ENCODE peak calls at places on chromosome 7, in ten cellular contexts. U is psoas muscle; O is astrocyte of the spinal cord; F is SIG-M5; H is effector CD4-positive, alpha-beta T cell; M is fibroblast of pulmonary artery; P is AG04449; Y is GM03348; V is epithelial cell of proximal tubule; R is activated naive CD8-positive, alpha-beta T cell treated with anti-CD3 and anti-CD28 coated beads, Interleukin-2, amount 50 U/mL, for 24 hours. W is an unnamed sample.

GRCh38 chr7:26423436-26423835 is 131.8 kb downstream of the SNX10 start:
- DNase-seq in U (no peak), O (no peak), F (no peak), H (no peak), M (no peak), P (no peak), Y (no peak), V (no peak), R (no peak), W (no peak)

GRCh38 chr7:37448637-37449331 is at the start of gene ELMO1:
- DNase-seq in U (peak; percentile 84), O (peak; percentile 22), F (peak; percentile 68), H (peak; percentile 65), M (peak; percentile 44), P (no peak), Y (peak; percentile 74), V (no peak), R (peak; percentile 76), W (peak; percentile 62)

GRCh38 chr7:66206116-66206908 is 1.2 kb downstream of the TPST1 start:
- DNase-seq in U (no peak), O (no peak), F (no peak), H (no peak), M (no peak), P (no peak), Y (peak; percentile 30), V (no peak), R (no peak), W (no peak)

GRCh38 chr7:1662101-1662500 is 8.0 kb upstream of the ELFN1 start:
- DNase-seq in U (peak; percentile 20), O (no peak), F (no peak), H (no peak), M (no peak), P (no peak), Y (no peak), V (no peak), R (no peak), W (no peak)

GRCh38 chr7:140625908-140626868 is 14.4 kb downstream of the DENND2A start:
- DNase-seq in U (peak; percentile 93), O (peak; percentile 99), F (no peak), H (no peak), M (peak; percentile 98), P (peak; percentile 85), Y (peak; percentile 82), V (no peak), R (no peak), W (no peak)

GRCh38 chr7:139721417-139721816 is 56.4 kb downstream of the HIPK2 start:
- DNase-seq in U (no peak), O (no peak), F (no peak), H (no peak), M (no peak), P (no peak), Y (no peak), V (no peak), R (no peak), W (no peak)

GRCh38 chr7:36509962-36510361 is 120.3 kb downstream of the ANLN start:
- DNase-seq in U (no peak), O (no peak), F (no peak), H (no peak), M (no peak), P (no peak), Y (no peak), V (no peak), R (no peak), W (no peak)

GRCh38 chr7:75920431-75921161 is 5.6 kb downstream of the POR start:
- DNase-seq in U (peak; percentile 69), O (no peak), F (no peak), H (peak; percentile 6), M (peak; percentile 48), P (no peak), Y (no peak), V (no peak), R (peak; percentile 18), W (no peak)

GRCh38 chr7:30238721-30239441 is 45.5 kb upstream of the ZNRF2 start:
- DNase-seq in U (peak; percentile 65), O (peak; percentile 58), F (no peak), H (no peak), M (peak; percentile 48), P (no peak), Y (peak; percentile 41), V (no peak), R (peak; percentile 40), W (no peak)

GRCh38 chr7:64183126-64183742 is 23.8 kb upstream of the ZNF735 start:
- DNase-seq in U (peak; percentile 53), O (no peak), F (no peak), H (peak; percentile 19), M (no peak), P (no peak), Y (no peak), V (no peak), R (peak; percentile 42), W (no peak)

GRCh38 chr7:157471259-157472125 is 134.7 kb downstream of the DNAJB6 start:
- DNase-seq in U (no peak), O (no peak), F (no peak), H (no peak), M (no peak), P (no peak), Y (no peak), V (no peak), R (no peak), W (no peak)

W was measured in T-helper 22 cell.